ENCODE peak calls at places on chromosomes 4 and X, in seven cellular contexts. One of them, this sample, is unnamed.

GRCh38 chr4:144562019-144562740 is 83.8 kb upstream of the HHIP start:
- DNase-seq in neuronal stem cell: no peak
- DNase-seq in IMR-90: no peak
- DNase-seq in mesendoderm: peak
- DNase-seq in mesenchymal stem cell: no peak
- DNase-seq in H1: peak
- DNase-seq in H9: peak
- DNase-seq in this sample: no peak

GRCh38 chr4:74671074-74671698 is 123.1 kb downstream of the BTC start:
- DNase-seq in IMR-90: peak
- DNase-seq in H9: peak
- DNase-seq in mesenchymal stem cell: peak
- DNase-seq in H1: peak
- DNase-seq in mesendoderm: peak
- DNase-seq in neuronal stem cell: peak
- DNase-seq in this sample: peak

GRCh38 chr4:101086801-101087586 is 260.3 kb downstream of the PPP3CA start:
- DNase-seq in IMR-90: no peak
- DNase-seq in mesenchymal stem cell: no peak
- DNase-seq in H9: peak
- DNase-seq in H1: peak
- DNase-seq in mesendoderm: peak
- DNase-seq in neuronal stem cell: no peak
- DNase-seq in this sample: no peak

GRCh38 chr4:89298788-89299152 is 8.8 kb downstream of the GPRIN3 start:
- DNase-seq in H9: no peak
- DNase-seq in IMR-90: no peak
- DNase-seq in neuronal stem cell: no peak
- DNase-seq in mesenchymal stem cell: peak
- DNase-seq in H1: no peak
- DNase-seq in mesendoderm: no peak
- DNase-seq in this sample: no peak

GRCh38 chr4:33725861-33726260 is 2518.5 kb downstream of the ARAP2 start:
- DNase-seq in H1: no peak
- DNase-seq in mesendoderm: no peak
- DNase-seq in IMR-90: no peak
- DNase-seq in mesenchymal stem cell: no peak
- DNase-seq in H9: no peak
- DNase-seq in neuronal stem cell: no peak
- DNase-seq in this sample: no peak

GRCh38 chr4:53119685-53120084 is 246.2 kb downstream of the SCFD2 start:
- DNase-seq in neuronal stem cell: peak
- DNase-seq in mesendoderm: peak
- DNase-seq in H1: no peak
- DNase-seq in IMR-90: peak
- DNase-seq in mesenchymal stem cell: peak
- DNase-seq in H9: peak
- DNase-seq in this sample: peak

GRCh38 chr4:53378171-53378482 is 686 bp downstream of the FIP1L1 start:
- DNase-seq in mesenchymal stem cell: no peak
- DNase-seq in IMR-90: no peak
- DNase-seq in mesendoderm: no peak
- DNase-seq in neuronal stem cell: no peak
- DNase-seq in H9: no peak
- DNase-seq in H1: no peak
- DNase-seq in this sample: no peak

GRCh38 chr4:118280501-118281218 is 72.1 kb downstream of the PRSS12 start:
- DNase-seq in IMR-90: peak
- DNase-seq in mesenchymal stem cell: peak
- DNase-seq in H9: peak
- DNase-seq in mesendoderm: peak
- DNase-seq in H1: no peak
- DNase-seq in neuronal stem cell: peak
- DNase-seq in this sample: peak

GRCh38 chr4:107312366-107312765 is 276.3 kb upstream of the DKK2 start:
- DNase-seq in mesenchymal stem cell: no peak
- DNase-seq in mesendoderm: no peak
- DNase-seq in IMR-90: peak
- DNase-seq in H1: no peak
- DNase-seq in H9: no peak
- DNase-seq in neuronal stem cell: no peak
- DNase-seq in this sample: peak

GRCh38 chr4:168550071-168550766 is 53.4 kb downstream of the PALLD start:
- DNase-seq in IMR-90: peak
- DNase-seq in neuronal stem cell: no peak
- DNase-seq in H1: no peak
- DNase-seq in mesenchymal stem cell: no peak
- DNase-seq in H9: no peak
- DNase-seq in mesendoderm: no peak
- DNase-seq in this sample: no peak

GRCh38 chr4:129358571-129358970 is 262.6 kb downstream of the C4orf33 start:
- DNase-seq in H1: no peak
- DNase-seq in mesendoderm: peak
- DNase-seq in mesenchymal stem cell: peak
- DNase-seq in IMR-90: peak
- DNase-seq in H9: no peak
- DNase-seq in neuronal stem cell: no peak
- DNase-seq in this sample: no peak

GRCh38 chrX:123084797-123085196 is 99.3 kb upstream of the GRIA3 start:
- DNase-seq in mesenchymal stem cell: peak
- DNase-seq in neuronal stem cell: no peak
- DNase-seq in mesendoderm: no peak
- DNase-seq in IMR-90: no peak
- DNase-seq in H9: no peak
- DNase-seq in H1: no peak
- DNase-seq in this sample: peak

GRCh38 chrX:111200327-111200726 is 70.0 kb downstream of the CAPN6 start:
- DNase-seq in mesendoderm: no peak
- DNase-seq in IMR-90: no peak
- DNase-seq in H1: no peak
- DNase-seq in neuronal stem cell: no peak
- DNase-seq in H9: no peak
- DNase-seq in mesenchymal stem cell: no peak
- DNase-seq in this sample: no peak

GRCh38 chr4:147351083-147351787 is 129.7 kb upstream of the EDNRA start:
- DNase-seq in neuronal stem cell: no peak
- DNase-seq in mesenchymal stem cell: no peak
- DNase-seq in IMR-90: peak
- DNase-seq in H9: no peak
- DNase-seq in H1: no peak
- DNase-seq in mesendoderm: no peak
- DNase-seq in this sample: peak
- H2BK120ac ChIP-seq in neuronal stem cell: no peak
- H2BK120ac ChIP-seq in mesenchymal stem cell: no peak
- H2BK120ac ChIP-seq in IMR-90: no peak
- H2BK120ac ChIP-seq in H9: no peak
- H2BK120ac ChIP-seq in H1: no peak
- H2BK120ac ChIP-seq in mesendoderm: no peak
- H2BK120ac ChIP-seq in this sample: no peak

GRCh38 chr4:1706358-1706757 is 5.8 kb downstream of the SLBP start:
- DNase-seq in mesenchymal stem cell: no peak
- DNase-seq in H1: no peak
- DNase-seq in IMR-90: no peak
- DNase-seq in H9: no peak
- DNase-seq in mesendoderm: no peak
- DNase-seq in neuronal stem cell: no peak
- DNase-seq in this sample: no peak
- H4K8ac ChIP-seq in mesenchymal stem cell: no peak
- H4K8ac ChIP-seq in H1: no peak
- H4K8ac ChIP-seq in IMR-90: no peak
- H4K8ac ChIP-seq in H9: no peak
- H4K8ac ChIP-seq in mesendoderm: no peak
- H4K8ac ChIP-seq in neuronal stem cell: no peak
- H4K8ac ChIP-seq in this sample: no peak

DNA sequence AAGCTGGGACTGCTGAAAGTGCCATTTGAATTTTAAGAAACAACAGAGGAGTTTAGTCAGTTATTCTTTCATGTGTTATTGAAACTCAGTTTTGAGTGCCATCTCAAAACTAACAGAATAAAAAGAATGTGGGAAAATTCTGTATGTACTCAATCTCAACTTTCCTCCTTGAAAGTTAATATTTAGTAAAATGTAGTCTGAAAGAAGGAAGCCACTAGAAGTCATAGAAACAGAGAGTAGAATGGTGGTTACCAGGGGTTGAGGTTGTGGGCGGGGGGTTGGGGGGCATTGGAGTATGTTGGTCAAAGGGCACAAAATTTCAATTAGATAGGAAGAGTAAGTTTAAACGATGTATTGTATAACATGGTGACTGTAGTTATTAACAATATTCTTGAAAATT is 628.3 kb upstream of the MAGEB2 start:
- DNase-seq in mesenchymal stem cell: no peak
- DNase-seq in neuronal stem cell: no peak
- DNase-seq in IMR-90: no peak
- DNase-seq in H1: no peak
- DNase-seq in mesendoderm: no peak
- DNase-seq in H9: no peak
- DNase-seq in this sample: no peak
- H2BK120ac ChIP-seq in mesenchymal stem cell: no peak
- H2BK120ac ChIP-seq in neuronal stem cell: no peak
- H2BK120ac ChIP-seq in IMR-90: no peak
- H2BK120ac ChIP-seq in H1: no peak
- H2BK120ac ChIP-seq in mesendoderm: no peak
- H2BK120ac ChIP-seq in H9: no peak
- H2BK120ac ChIP-seq in this sample: no peak

GRCh38 chrX:37763400-37763799 is 16.5 kb upstream of the CYBB start:
- DNase-seq in H1: no peak
- DNase-seq in mesenchymal stem cell: no peak
- DNase-seq in H9: no peak
- DNase-seq in mesendoderm: no peak
- DNase-seq in neuronal stem cell: no peak
- DNase-seq in IMR-90: no peak
- DNase-seq in this sample: no peak

GRCh38 chrX:37757082-37757481 is 22.8 kb upstream of the CYBB start:
- DNase-seq in mesenchymal stem cell: no peak
- DNase-seq in IMR-90: no peak
- DNase-seq in H1: no peak
- DNase-seq in neuronal stem cell: no peak
- DNase-seq in mesendoderm: no peak
- DNase-seq in H9: no peak
- DNase-seq in this sample: no peak

GRCh38 chrX:37754518-37754917 is 25.3 kb upstream of the CYBB start:
- DNase-seq in H1: no peak
- DNase-seq in H9: no peak
- DNase-seq in mesendoderm: no peak
- DNase-seq in mesenchymal stem cell: no peak
- DNase-seq in neuronal stem cell: no peak
- DNase-seq in IMR-90: no peak
- DNase-seq in this sample: no peak

GRCh38 chrX:37755073-37755472 is 24.8 kb upstream of the CYBB start:
- DNase-seq in neuronal stem cell: no peak
- DNase-seq in IMR-90: no peak
- DNase-seq in H1: no peak
- DNase-seq in mesendoderm: no peak
- DNase-seq in mesenchymal stem cell: no peak
- DNase-seq in H9: no peak
- DNase-seq in this sample: no peak

DNA sequence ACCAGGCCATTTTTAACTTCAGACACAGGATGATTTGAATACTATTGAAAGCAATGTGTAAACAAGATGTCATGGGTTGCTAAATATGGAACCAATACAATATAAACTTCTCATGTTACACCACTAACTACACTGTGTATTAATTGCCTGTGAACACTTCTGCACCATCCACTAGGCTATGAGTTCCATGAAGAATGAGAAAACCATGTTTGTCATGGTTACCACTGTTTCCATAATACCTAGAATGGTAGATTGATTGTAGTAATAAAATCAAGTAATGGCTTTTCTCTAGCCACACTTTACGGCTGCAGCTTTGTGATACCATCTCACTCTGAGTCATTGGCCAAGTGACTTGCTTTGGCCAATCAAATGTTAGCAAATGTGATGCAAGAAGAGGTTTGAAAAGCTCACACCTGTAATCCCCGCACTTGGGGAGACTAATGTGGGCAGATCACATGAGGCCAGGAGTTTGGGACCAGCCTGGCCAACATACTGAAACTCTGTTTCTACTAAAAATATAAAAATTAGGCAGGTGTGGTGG is 19.9 kb upstream of the CYBB start:
- DNase-seq in H1: no peak
- DNase-seq in H9: no peak
- DNase-seq in neuronal stem cell: no peak
- DNase-seq in mesenchymal stem cell: no peak
- DNase-seq in mesendoderm: no peak
- DNase-seq in IMR-90: no peak
- DNase-seq in this sample: no peak
- H4K8ac ChIP-seq in H1: no peak
- H4K8ac ChIP-seq in H9: no peak
- H4K8ac ChIP-seq in neuronal stem cell: no peak
- H4K8ac ChIP-seq in mesenchymal stem cell: no peak
- H4K8ac ChIP-seq in mesendoderm: no peak
- H4K8ac ChIP-seq in IMR-90: no peak
- H4K8ac ChIP-seq in this sample: no peak

DNA sequence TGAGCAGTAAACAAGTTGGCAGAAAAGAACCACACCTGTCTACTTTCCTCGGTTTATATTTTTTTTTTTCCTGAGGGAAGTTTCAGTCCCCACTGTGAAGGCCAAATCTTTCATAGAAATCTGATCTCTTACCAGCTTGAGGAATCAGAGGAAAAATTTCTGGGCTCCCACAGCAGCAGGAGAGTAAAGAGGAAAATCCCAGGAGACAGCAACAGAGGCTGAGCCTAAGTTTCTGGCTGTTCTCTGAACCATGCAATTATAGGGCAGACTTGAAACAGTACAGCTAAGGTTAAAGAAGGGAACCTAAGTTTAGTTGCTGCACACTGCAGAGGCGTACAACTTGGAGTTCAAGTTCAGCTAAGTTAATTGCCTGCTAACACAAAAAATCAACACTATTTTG is 1090.9 kb upstream of the INTU start:
- DNase-seq in neuronal stem cell: no peak
- DNase-seq in H9: no peak
- DNase-seq in mesenchymal stem cell: no peak
- DNase-seq in IMR-90: no peak
- DNase-seq in H1: no peak
- DNase-seq in mesendoderm: no peak
- DNase-seq in this sample: no peak
- H2BK120ac ChIP-seq in neuronal stem cell: no peak
- H2BK120ac ChIP-seq in H9: no peak
- H2BK120ac ChIP-seq in mesenchymal stem cell: no peak
- H2BK120ac ChIP-seq in IMR-90: no peak
- H2BK120ac ChIP-seq in H1: no peak
- H2BK120ac ChIP-seq in mesendoderm: no peak
- H2BK120ac ChIP-seq in this sample: no peak

GRCh38 chr4:140233811-140234696 is 80.1 kb upstream of the MAML3 start:
- DNase-seq in IMR-90: peak
- DNase-seq in mesendoderm: no peak
- DNase-seq in H1: no peak
- DNase-seq in neuronal stem cell: no peak
- DNase-seq in mesenchymal stem cell: peak
- DNase-seq in H9: no peak
- DNase-seq in this sample: no peak
- H4K8ac ChIP-seq in IMR-90: peak
- H4K8ac ChIP-seq in mesendoderm: no peak
- H4K8ac ChIP-seq in H1: no peak
- H4K8ac ChIP-seq in neuronal stem cell: no peak
- H4K8ac ChIP-seq in mesenchymal stem cell: no peak
- H4K8ac ChIP-seq in H9: no peak
- H4K8ac ChIP-seq in this sample: no peak

GRCh38 chr4:8428288-8429097 is 12.0 kb downstream of the ACOX3 start:
- DNase-seq in H1: peak
- DNase-seq in mesendoderm: peak
- DNase-seq in IMR-90: peak
- DNase-seq in neuronal stem cell: peak
- DNase-seq in H9: peak
- DNase-seq in mesenchymal stem cell: peak
- DNase-seq in this sample: peak
- H2BK120ac ChIP-seq in H1: no peak
- H2BK120ac ChIP-seq in mesendoderm: peak
- H2BK120ac ChIP-seq in IMR-90: no peak
- H2BK120ac ChIP-seq in neuronal stem cell: no peak
- H2BK120ac ChIP-seq in H9: no peak
- H2BK120ac ChIP-seq in mesenchymal stem cell: no peak
- H2BK120ac ChIP-seq in this sample: peak

GRCh38 chr4:84944952-84945351 is 21.5 kb downstream of the WDFY3 start:
- DNase-seq in mesendoderm: no peak
- DNase-seq in H9: no peak
- DNase-seq in mesenchymal stem cell: peak
- DNase-seq in IMR-90: peak
- DNase-seq in H1: no peak
- DNase-seq in neuronal stem cell: no peak
- DNase-seq in this sample: peak
- H4K8ac ChIP-seq in mesendoderm: no peak
- H4K8ac ChIP-seq in H9: no peak
- H4K8ac ChIP-seq in mesenchymal stem cell: no peak
- H4K8ac ChIP-seq in IMR-90: no peak
- H4K8ac ChIP-seq in H1: no peak
- H4K8ac ChIP-seq in neuronal stem cell: no peak
- H4K8ac ChIP-seq in this sample: no peak

This sample was measured in trophoblast cell.